ENCODE peak calls at places on chromosomes 2 and 18, in four cellular contexts. I is adrenal gland, G is esophagus squamous epithelium, R is lower leg skin. T is an unnamed sample.

GRCh38 chr18:60663060-60663989 is 290.8 kb upstream of the MC4R start:
- DNase-seq in I (no peak), G (no peak), R (no peak), T (no peak)

GRCh38 chr2:134659724-134660123 is 59.1 kb downstream of the TMEM163 start:
- DNase-seq in I (no peak), G (no peak), R (no peak), T (no peak)

GRCh38 chr2:158458617-158458920 is 1.8 kb downstream of the PKP4 start:
- DNase-seq in I (no peak), G (no peak), R (no peak), T (no peak)

GRCh38 chr2:120669121-120669952 is 66.3 kb upstream of the GLI2 start:
- DNase-seq in I (no peak), G (no peak), R (no peak), T (no peak)

GRCh38 chr2:218516614-218517013 is 51.5 kb downstream of the USP37 start:
- DNase-seq in I (no peak), G (no peak), R (no peak), T (no peak)

GRCh38 chr18:48534364-48534763 is 4.5 kb upstream of the CTIF start:
- DNase-seq in I (no peak), G (no peak), R (peak; percentile 14), T (no peak)

GRCh38 chr2:52536929-52537460 is 1230.6 kb upstream of the CHAC2 start:
- DNase-seq in I (no peak), G (no peak), R (no peak), T (no peak)

GRCh38 chr18:24672165-24672950 is 211.9 kb downstream of the HRH4 start:
- DNase-seq in I (no peak), G (no peak), R (no peak), T (no peak)

GRCh38 chr2:178912416-178913056 is 105.3 kb upstream of the TTN start:
- DNase-seq in I (no peak), G (no peak), R (no peak), T (no peak)

DNA sequence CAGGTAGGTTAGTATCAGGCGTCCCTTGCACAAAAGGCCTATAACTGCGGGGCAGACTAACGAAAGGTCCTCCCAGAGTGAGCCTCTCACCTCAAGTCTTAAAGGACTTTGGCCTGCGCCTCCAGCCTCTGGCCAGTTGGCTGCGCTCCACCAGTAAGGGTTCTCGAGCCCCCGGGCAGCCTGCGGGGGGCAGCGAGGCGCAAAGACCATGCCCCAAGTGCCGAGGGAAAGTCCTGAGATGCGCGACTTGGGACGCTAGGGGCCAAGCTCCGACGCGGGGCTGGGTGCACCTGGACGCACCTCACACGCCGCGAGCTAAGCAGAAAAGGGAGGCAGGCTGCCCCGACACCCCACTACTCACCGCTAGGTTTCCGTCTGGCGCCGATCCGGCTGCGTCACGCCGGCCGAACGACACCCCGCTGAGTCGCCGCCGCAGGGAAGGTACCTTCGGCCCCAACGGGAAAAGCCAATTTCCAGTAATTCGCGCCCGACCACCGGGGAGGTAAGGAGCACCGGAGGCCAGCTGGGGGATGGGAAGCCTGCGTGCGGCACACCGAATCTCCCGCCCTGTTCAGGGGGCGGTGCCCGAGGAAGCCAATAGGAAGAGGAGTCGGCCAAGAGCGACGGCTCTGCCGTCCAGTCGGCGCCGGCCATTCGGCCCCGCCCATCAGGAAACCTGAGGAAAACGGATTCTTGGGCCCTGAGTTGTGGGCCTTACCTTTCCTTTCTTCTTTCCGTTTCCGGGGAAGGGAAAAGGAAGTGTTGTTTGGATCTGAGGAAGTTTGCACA is at the start of gene ORC2:
- DNase-seq in I (peak; percentile 97), G (peak; percentile 48), R (peak; percentile 98), T (peak; percentile 75)
- TF ChIP-seq POLR2A in I (no peak), G (no peak), R (no peak), T (peak; percentile 75)

DNA sequence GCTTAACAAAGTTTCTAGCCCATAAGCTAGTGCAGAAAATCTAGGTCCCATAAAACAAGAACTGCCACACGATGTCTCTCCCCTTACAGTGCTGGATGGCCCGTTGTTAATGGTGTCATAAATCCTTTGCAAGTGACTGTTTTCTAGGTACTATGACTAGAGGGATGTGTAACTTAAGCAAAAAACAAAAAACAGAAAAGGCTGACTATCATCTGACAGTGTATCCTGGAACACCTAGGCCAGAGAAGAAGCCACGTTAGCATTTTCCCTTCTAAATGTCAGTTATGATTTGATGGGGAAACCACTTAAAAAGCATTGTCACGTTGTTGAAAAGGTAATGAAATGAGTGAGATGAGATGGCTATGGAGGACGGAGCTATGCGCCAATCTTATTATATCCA is 2.4 kb downstream of the CASP8 start:
- DNase-seq in I (no peak), G (no peak), R (peak; percentile 2), T (no peak)
- TF ChIP-seq POLR2A in I (no peak), G (no peak), R (no peak), T (no peak)

GRCh38 chr18:12328179-12328823 is 20.3 kb downstream of the TUBB6 start:
- DNase-seq in I (no peak), G (no peak), R (no peak), T (no peak)

GRCh38 chr18:12327510-12328178 is 19.6 kb downstream of the TUBB6 start:
- DNase-seq in I (peak; percentile 55), G (no peak), R (peak; percentile 94), T (peak; percentile 72)

GRCh38 chr18:12325726-12326245 is 17.7 kb downstream of the TUBB6 start:
- DNase-seq in I (no peak), G (no peak), R (peak; percentile 75), T (no peak)

GRCh38 chr18:12326711-12327460 is 18.8 kb downstream of the TUBB6 start:
- DNase-seq in I (no peak), G (no peak), R (peak; percentile 71), T (no peak)

GRCh38 chr18:12324991-12325725 is 17.1 kb downstream of the TUBB6 start:
- DNase-seq in I (no peak), G (no peak), R (peak; percentile 76), T (no peak)
- TF ChIP-seq POLR2A in I (no peak), G (no peak), R (no peak), T (no peak)

GRCh38 chr18:7757175-7757574 is 190.1 kb downstream of the PTPRM start:
- DNase-seq in I (no peak), G (no peak), R (no peak), T (no peak)
- TF ChIP-seq POLR2A in I (no peak), G (no peak), R (no peak), T (no peak)

GRCh38 chr2:88016086-88016947 is at the start of gene RNU2-63P:
- DNase-seq in I (peak; percentile 51), G (no peak), R (peak; percentile 94), T (peak; percentile 46)
- TF ChIP-seq POLR2A in I (peak; percentile 73), G (peak; percentile 59), R (no peak), T (peak; percentile 100)

T was measured in GM12891.